ENCODE peak calls at places on chromosomes 3 and 15, in seven cellular contexts. One of them, this sample, is unnamed.

GRCh38 chr15:56765252-56765651 is 31.9 kb upstream of the ZNF280D start:
- DNase-seq in A549: no peak
- DNase-seq in AG10803: peak
- DNase-seq in AG09309: no peak
- DNase-seq in heart left ventricle: no peak
- DNase-seq in brain microvascular endothelial cell: peak
- DNase-seq in OCI-LY7: peak
- DNase-seq in this sample: no peak

GRCh38 chr15:45635191-45635638 is 386 bp downstream of the SQOR start:
- DNase-seq in brain microvascular endothelial cell: no peak
- DNase-seq in AG09309: no peak
- DNase-seq in heart left ventricle: peak
- DNase-seq in AG10803: peak
- DNase-seq in A549: peak
- DNase-seq in OCI-LY7: peak
- DNase-seq in this sample: no peak

GRCh38 chr15:98896802-98897732 is 110.5 kb downstream of the PGPEP1L start:
- DNase-seq in AG09309: peak
- DNase-seq in A549: peak
- DNase-seq in OCI-LY7: no peak
- DNase-seq in brain microvascular endothelial cell: peak
- DNase-seq in heart left ventricle: no peak
- DNase-seq in AG10803: peak
- DNase-seq in this sample: peak

GRCh38 chr3:191492601-191493000 is 31.6 kb downstream of the PYDC2 start:
- DNase-seq in AG10803: no peak
- DNase-seq in A549: no peak
- DNase-seq in OCI-LY7: no peak
- DNase-seq in heart left ventricle: no peak
- DNase-seq in brain microvascular endothelial cell: no peak
- DNase-seq in AG09309: no peak
- DNase-seq in this sample: no peak

GRCh38 chr3:85342915-85343314 is 384.1 kb downstream of the CADM2 start:
- DNase-seq in AG10803: no peak
- DNase-seq in OCI-LY7: peak
- DNase-seq in heart left ventricle: no peak
- DNase-seq in A549: peak
- DNase-seq in brain microvascular endothelial cell: peak
- DNase-seq in AG09309: no peak
- DNase-seq in this sample: no peak

GRCh38 chr15:25947336-25948080 is 84.4 kb upstream of the ATP10A start:
- DNase-seq in OCI-LY7: peak
- DNase-seq in A549: no peak
- DNase-seq in brain microvascular endothelial cell: no peak
- DNase-seq in AG09309: peak
- DNase-seq in heart left ventricle: no peak
- DNase-seq in AG10803: peak
- DNase-seq in this sample: no peak

GRCh38 chr3:65878831-65879230 is 159.9 kb downstream of the MAGI1 start:
- DNase-seq in A549: no peak
- DNase-seq in AG09309: no peak
- DNase-seq in AG10803: no peak
- DNase-seq in OCI-LY7: no peak
- DNase-seq in brain microvascular endothelial cell: no peak
- DNase-seq in heart left ventricle: no peak
- DNase-seq in this sample: no peak

GRCh38 chr15:77130315-77130930 is 59.5 kb upstream of the TSPAN3 start:
- DNase-seq in AG09309: no peak
- DNase-seq in A549: no peak
- DNase-seq in AG10803: no peak
- DNase-seq in brain microvascular endothelial cell: no peak
- DNase-seq in OCI-LY7: no peak
- DNase-seq in heart left ventricle: no peak
- DNase-seq in this sample: no peak

GRCh38 chr3:37179144-37179967 is 5.0 kb upstream of the LRRFIP2 start:
- DNase-seq in heart left ventricle: no peak
- DNase-seq in brain microvascular endothelial cell: no peak
- DNase-seq in AG09309: no peak
- DNase-seq in AG10803: peak
- DNase-seq in OCI-LY7: no peak
- DNase-seq in A549: no peak
- DNase-seq in this sample: no peak

GRCh38 chr3:177484926-177485325 is 287.6 kb upstream of the TBL1XR1 start:
- DNase-seq in heart left ventricle: no peak
- DNase-seq in A549: no peak
- DNase-seq in AG10803: peak
- DNase-seq in brain microvascular endothelial cell: no peak
- DNase-seq in OCI-LY7: no peak
- DNase-seq in AG09309: peak
- DNase-seq in this sample: no peak

GRCh38 chr3:186663351-186664118 is 2.3 kb upstream of the HRG start:
- DNase-seq in heart left ventricle: no peak
- DNase-seq in AG10803: no peak
- DNase-seq in brain microvascular endothelial cell: no peak
- DNase-seq in AG09309: no peak
- DNase-seq in OCI-LY7: no peak
- DNase-seq in A549: no peak
- DNase-seq in this sample: no peak

GRCh38 chr3:177679568-177680441 is 482.5 kb upstream of the TBL1XR1 start:
- DNase-seq in heart left ventricle: no peak
- DNase-seq in AG10803: peak
- DNase-seq in brain microvascular endothelial cell: peak
- DNase-seq in OCI-LY7: no peak
- DNase-seq in AG09309: no peak
- DNase-seq in A549: no peak
- DNase-seq in this sample: no peak

GRCh38 chr3:72655758-72656157 is 192.5 kb downstream of the SHQ1 start:
- DNase-seq in heart left ventricle: no peak
- DNase-seq in brain microvascular endothelial cell: no peak
- DNase-seq in AG09309: no peak
- DNase-seq in OCI-LY7: no peak
- DNase-seq in A549: no peak
- DNase-seq in AG10803: no peak
- DNase-seq in this sample: no peak

GRCh38 chr3:71695000-71695482 is 30.2 kb downstream of the EIF4E3 start:
- DNase-seq in A549: no peak
- DNase-seq in AG09309: no peak
- DNase-seq in OCI-LY7: no peak
- DNase-seq in brain microvascular endothelial cell: no peak
- DNase-seq in AG10803: no peak
- DNase-seq in heart left ventricle: no peak
- DNase-seq in this sample: no peak

GRCh38 chr3:171810278-171811058 is at the start of gene PLD1:
- DNase-seq in A549: peak
- DNase-seq in OCI-LY7: no peak
- DNase-seq in AG09309: no peak
- DNase-seq in brain microvascular endothelial cell: peak
- DNase-seq in AG10803: peak
- DNase-seq in heart left ventricle: peak
- DNase-seq in this sample: no peak

GRCh38 chr3:152595975-152596832 is 238.7 kb upstream of the P2RY1 start:
- DNase-seq in brain microvascular endothelial cell: peak
- DNase-seq in A549: no peak
- DNase-seq in AG10803: peak
- DNase-seq in AG09309: peak
- DNase-seq in OCI-LY7: peak
- DNase-seq in heart left ventricle: peak
- DNase-seq in this sample: peak

GRCh38 chr3:72892870-72893269 is 5.0 kb downstream of the GXYLT2 start:
- DNase-seq in brain microvascular endothelial cell: no peak
- DNase-seq in AG10803: no peak
- DNase-seq in A549: no peak
- DNase-seq in heart left ventricle: no peak
- DNase-seq in OCI-LY7: peak
- DNase-seq in AG09309: no peak
- DNase-seq in this sample: no peak

GRCh38 chr15:74378853-74379252 is 11.4 kb upstream of the CYP11A1 start:
- DNase-seq in AG09309: no peak
- DNase-seq in heart left ventricle: no peak
- DNase-seq in AG10803: peak
- DNase-seq in OCI-LY7: no peak
- DNase-seq in brain microvascular endothelial cell: peak
- DNase-seq in A549: no peak
- DNase-seq in this sample: no peak

GRCh38 chr3:58469096-58469495 is 22.8 kb upstream of the KCTD6 start:
- DNase-seq in AG10803: no peak
- DNase-seq in OCI-LY7: no peak
- DNase-seq in A549: no peak
- DNase-seq in AG09309: no peak
- DNase-seq in heart left ventricle: no peak
- DNase-seq in brain microvascular endothelial cell: no peak
- DNase-seq in this sample: no peak

GRCh38 chr3:69113536-69113935 is 8.9 kb downstream of the LMOD3 start:
- DNase-seq in AG09309: no peak
- DNase-seq in brain microvascular endothelial cell: no peak
- DNase-seq in heart left ventricle: no peak
- DNase-seq in A549: no peak
- DNase-seq in AG10803: no peak
- DNase-seq in OCI-LY7: no peak
- DNase-seq in this sample: no peak

GRCh38 chr3:188796122-188796631 is 375.6 kb upstream of the TPRG1 start:
- DNase-seq in heart left ventricle: no peak
- DNase-seq in OCI-LY7: peak
- DNase-seq in A549: no peak
- DNase-seq in AG09309: peak
- DNase-seq in brain microvascular endothelial cell: peak
- DNase-seq in AG10803: peak
- DNase-seq in this sample: peak

GRCh38 chr3:188797045-188797444 is 374.7 kb upstream of the TPRG1 start:
- DNase-seq in heart left ventricle: no peak
- DNase-seq in A549: no peak
- DNase-seq in AG10803: no peak
- DNase-seq in brain microvascular endothelial cell: no peak
- DNase-seq in OCI-LY7: no peak
- DNase-seq in AG09309: no peak
- DNase-seq in this sample: no peak

GRCh38 chr3:188788621-188789081 is 383.1 kb upstream of the TPRG1 start:
- DNase-seq in AG09309: peak
- DNase-seq in brain microvascular endothelial cell: peak
- DNase-seq in heart left ventricle: no peak
- DNase-seq in AG10803: peak
- DNase-seq in OCI-LY7: no peak
- DNase-seq in A549: no peak
- DNase-seq in this sample: peak

GRCh38 chr3:188789201-188789600 is 382.6 kb upstream of the TPRG1 start:
- DNase-seq in OCI-LY7: no peak
- DNase-seq in AG09309: no peak
- DNase-seq in AG10803: no peak
- DNase-seq in heart left ventricle: no peak
- DNase-seq in brain microvascular endothelial cell: no peak
- DNase-seq in A549: no peak
- DNase-seq in this sample: no peak

DNA sequence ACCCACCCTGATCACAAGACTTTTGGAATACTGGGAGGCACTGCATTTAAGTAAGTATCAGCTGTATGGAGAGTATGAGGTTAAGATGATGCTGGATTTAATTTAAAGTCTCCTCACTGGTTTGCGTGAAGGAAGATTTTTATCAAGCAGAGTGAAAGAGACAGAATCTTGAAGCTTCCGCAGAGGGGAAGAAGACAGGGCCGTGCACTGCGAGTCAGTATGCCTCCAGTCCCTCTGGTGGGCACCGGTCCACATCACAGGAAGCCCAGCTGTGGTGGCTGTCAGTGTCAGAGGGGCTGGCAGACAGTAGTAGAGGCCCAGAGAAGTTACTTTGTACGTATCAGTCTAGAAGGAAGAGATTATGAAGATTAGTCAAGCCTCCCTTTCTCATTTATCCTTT is 379.0 kb upstream of the TPRG1 start:
- DNase-seq in brain microvascular endothelial cell: peak
- DNase-seq in OCI-LY7: peak
- DNase-seq in A549: no peak
- DNase-seq in AG09309: no peak
- DNase-seq in heart left ventricle: peak
- DNase-seq in AG10803: peak
- DNase-seq in this sample: no peak
- TF ChIP-seq CTCF in brain microvascular endothelial cell: peak
- TF ChIP-seq CTCF in OCI-LY7: peak
- TF ChIP-seq CTCF in A549: no peak
- TF ChIP-seq CTCF in AG09309: no peak
- TF ChIP-seq CTCF in heart left ventricle: no peak
- TF ChIP-seq CTCF in AG10803: peak
- TF ChIP-seq CTCF in this sample: peak

DNA sequence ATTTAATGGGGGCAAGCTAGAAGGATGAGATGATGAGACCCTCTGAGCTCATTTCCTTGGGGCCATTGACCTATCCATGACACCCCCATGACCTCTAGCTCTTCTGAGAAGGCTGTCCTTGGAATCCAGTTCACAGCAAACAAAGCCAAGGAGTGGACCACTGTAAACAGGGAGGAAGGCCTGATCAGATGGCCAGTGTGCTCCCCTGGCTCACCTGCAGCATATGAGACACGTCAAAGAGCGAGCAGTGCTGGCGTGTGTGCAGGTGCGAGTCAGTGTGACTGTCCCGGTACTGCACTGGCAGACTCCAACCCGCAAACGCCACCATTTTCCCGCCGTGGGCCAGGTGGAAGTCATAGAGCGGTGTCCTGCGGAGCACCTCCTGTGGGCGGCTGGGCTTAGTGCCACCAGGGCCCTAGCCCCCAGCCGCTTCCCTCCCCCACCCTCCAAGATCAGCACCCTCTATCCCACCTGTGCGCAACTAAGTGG is 339 bp downstream of the AMT start:
- DNase-seq in A549: no peak
- DNase-seq in heart left ventricle: no peak
- DNase-seq in OCI-LY7: no peak
- DNase-seq in AG09309: no peak
- DNase-seq in brain microvascular endothelial cell: no peak
- DNase-seq in AG10803: no peak
- DNase-seq in this sample: no peak
- H3K4me3 ChIP-seq in A549: no peak
- H3K4me3 ChIP-seq in heart left ventricle: peak
- H3K4me3 ChIP-seq in OCI-LY7: no peak
- H3K4me3 ChIP-seq in AG09309: no peak
- H3K4me3 ChIP-seq in brain microvascular endothelial cell: peak
- H3K4me3 ChIP-seq in AG10803: no peak
- H3K4me3 ChIP-seq in this sample: no peak

GRCh38 chr15:94070341-94071275 is 160.8 kb upstream of the MCTP2 start:
- DNase-seq in brain microvascular endothelial cell: peak
- DNase-seq in AG10803: peak
- DNase-seq in heart left ventricle: peak
- DNase-seq in A549: peak
- DNase-seq in OCI-LY7: no peak
- DNase-seq in AG09309: no peak
- DNase-seq in this sample: no peak
- TF ChIP-seq CTCF in brain microvascular endothelial cell: no peak
- TF ChIP-seq CTCF in AG10803: no peak
- TF ChIP-seq CTCF in heart left ventricle: no peak
- TF ChIP-seq CTCF in A549: no peak
- TF ChIP-seq CTCF in OCI-LY7: no peak
- TF ChIP-seq CTCF in AG09309: no peak
- TF ChIP-seq CTCF in this sample: no peak

DNA sequence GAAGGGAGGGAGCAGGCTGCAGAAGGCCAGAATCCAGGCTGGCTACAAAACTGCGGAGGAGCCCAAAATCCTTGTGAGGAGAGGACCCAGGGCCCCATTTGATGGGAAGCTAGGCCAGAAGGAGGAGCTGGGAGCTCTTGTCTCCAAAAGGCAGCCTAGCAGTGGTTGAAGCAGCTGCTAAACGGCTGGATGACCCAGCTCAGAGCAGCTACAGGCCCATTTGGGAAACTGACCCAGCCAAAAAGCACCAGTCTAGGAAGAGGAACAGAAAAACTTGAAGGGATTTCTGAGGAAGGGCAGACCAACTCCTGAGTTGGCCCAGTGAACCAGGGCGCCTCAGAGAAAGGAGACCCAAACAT is 1.1 kb upstream of the RAB43 start:
- DNase-seq in heart left ventricle: no peak
- DNase-seq in A549: no peak
- DNase-seq in brain microvascular endothelial cell: no peak
- DNase-seq in OCI-LY7: no peak
- DNase-seq in AG09309: no peak
- DNase-seq in AG10803: peak
- DNase-seq in this sample: no peak
- H3K4me3 ChIP-seq in heart left ventricle: peak
- H3K4me3 ChIP-seq in A549: no peak
- H3K4me3 ChIP-seq in brain microvascular endothelial cell: no peak
- H3K4me3 ChIP-seq in OCI-LY7: no peak
- H3K4me3 ChIP-seq in AG09309: no peak
- H3K4me3 ChIP-seq in AG10803: no peak
- H3K4me3 ChIP-seq in this sample: no peak